ENCODE peak calls at places on chromosomes 7 and 10, in five cellular contexts. L is GM23248, P is hepatocyte, T is PC-3, O is GM23338. J is an unnamed sample.

GRCh38 chr10:20877986-20878979 is 18.8 kb downstream of the NEBL start:
- DNase-seq in T (peak), P (no peak), L (peak), O (no peak), J (no peak)

GRCh38 chr10:101021239-101021638 is 9.7 kb downstream of the PDZD7 start:
- DNase-seq in O (no peak), T (no peak), L (no peak), P (no peak), J (no peak)

GRCh38 chr7:155988421-155988820 is 176.2 kb upstream of the SHH start:
- DNase-seq in O (no peak), P (no peak), L (no peak), T (no peak), J (no peak)

GRCh38 chr10:44960482-44961230 is 1.1 kb downstream of the RASSF4 start:
- DNase-seq in O (no peak), L (no peak), T (no peak), P (no peak), J (no peak)

GRCh38 chr7:155578016-155578415 is 31.7 kb upstream of the CNPY1 start:
- DNase-seq in P (no peak), L (no peak), T (no peak), O (no peak), J (no peak)

GRCh38 chr10:88755753-88756152 is 4.1 kb upstream of the LIPN start:
- DNase-seq in P (no peak), T (no peak), O (no peak), L (no peak), J (no peak)

GRCh38 chr10:103449208-103450144 is 2.7 kb downstream of the CALHM2 start:
- DNase-seq in T (no peak), O (no peak), P (no peak), L (peak), J (no peak)

GRCh38 chr7:95047291-95047690 is 139.9 kb downstream of the PPP1R9A start:
- DNase-seq in P (no peak), O (no peak), T (no peak), L (no peak), J (no peak)

GRCh38 chr10:94279835-94280709 is 82.7 kb downstream of the NOC3L start:
- DNase-seq in O (peak), T (peak), L (peak), P (peak), J (peak)

GRCh38 chr10:50604049-50604640 is 19.6 kb downstream of the SGMS1 start:
- DNase-seq in L (peak), T (peak), O (no peak), P (no peak), J (no peak)

GRCh38 chr10:97508342-97508741 is 9.6 kb downstream of the UBTD1 start:
- DNase-seq in L (peak), T (peak), P (no peak), O (no peak), J (no peak)

GRCh38 chr10:30820282-30820991 is 190.9 kb upstream of the LYZL2 start:
- DNase-seq in O (no peak), L (peak), P (no peak), T (peak), J (no peak)

GRCh38 chr10:22315455-22316285 is 518 bp upstream of the COMMD3 start:
- DNase-seq in T (peak), L (peak), P (no peak), O (peak), J (no peak)

GRCh38 chr7:50393547-50394252 is 56.5 kb downstream of the FIGNL1 start:
- DNase-seq in P (no peak), O (no peak), T (no peak), L (no peak), J (no peak)

GRCh38 chr7:135164357-135165021 is 6.0 kb downstream of the CYREN start:
- DNase-seq in T (no peak), L (peak), P (no peak), O (no peak), J (no peak)

GRCh38 chr10:56142092-56142728 is 218.8 kb downstream of the ZWINT start:
- DNase-seq in P (no peak), T (no peak), O (no peak), L (no peak), J (no peak)

GRCh38 chr7:94687810-94688209 is 31.9 kb upstream of the SGCE start:
- DNase-seq in T (no peak), P (no peak), L (peak), O (no peak), J (no peak)

GRCh38 chr7:92421676-92422435 is 25.4 kb upstream of the GATAD1 start:
- DNase-seq in T (no peak), L (no peak), O (no peak), P (peak), J (no peak)

GRCh38 chr7:149570784-149571183 is 73.2 kb upstream of the ZNF746 start:
- DNase-seq in O (no peak), L (no peak), T (no peak), P (no peak), J (no peak)
- TF ChIP-seq EZH2phosphoT487 in O (no peak), L (no peak), T (no peak), P (no peak), J (no peak)

GRCh38 chr10:115005771-115006170 is 67.8 kb downstream of the TRUB1 start:
- DNase-seq in T (no peak), P (no peak), L (no peak), O (no peak), J (no peak)
- TF ChIP-seq EZH2phosphoT487 in T (no peak), P (no peak), L (no peak), O (no peak), J (no peak)

GRCh38 chr7:158133515-158134271 is 453.9 kb downstream of the PTPRN2 start:
- DNase-seq in T (no peak), L (no peak), P (no peak), O (no peak), J (no peak)
- TF ChIP-seq EZH2phosphoT487 in T (no peak), L (no peak), P (no peak), O (no peak), J (no peak)

GRCh38 chr10:126663880-126664279 is 6.6 kb downstream of the C10orf90 start:
- DNase-seq in O (no peak), P (no peak), L (peak), T (peak), J (no peak)
- TF ChIP-seq EZH2phosphoT487 in O (no peak), P (no peak), L (no peak), T (no peak), J (no peak)

DNA sequence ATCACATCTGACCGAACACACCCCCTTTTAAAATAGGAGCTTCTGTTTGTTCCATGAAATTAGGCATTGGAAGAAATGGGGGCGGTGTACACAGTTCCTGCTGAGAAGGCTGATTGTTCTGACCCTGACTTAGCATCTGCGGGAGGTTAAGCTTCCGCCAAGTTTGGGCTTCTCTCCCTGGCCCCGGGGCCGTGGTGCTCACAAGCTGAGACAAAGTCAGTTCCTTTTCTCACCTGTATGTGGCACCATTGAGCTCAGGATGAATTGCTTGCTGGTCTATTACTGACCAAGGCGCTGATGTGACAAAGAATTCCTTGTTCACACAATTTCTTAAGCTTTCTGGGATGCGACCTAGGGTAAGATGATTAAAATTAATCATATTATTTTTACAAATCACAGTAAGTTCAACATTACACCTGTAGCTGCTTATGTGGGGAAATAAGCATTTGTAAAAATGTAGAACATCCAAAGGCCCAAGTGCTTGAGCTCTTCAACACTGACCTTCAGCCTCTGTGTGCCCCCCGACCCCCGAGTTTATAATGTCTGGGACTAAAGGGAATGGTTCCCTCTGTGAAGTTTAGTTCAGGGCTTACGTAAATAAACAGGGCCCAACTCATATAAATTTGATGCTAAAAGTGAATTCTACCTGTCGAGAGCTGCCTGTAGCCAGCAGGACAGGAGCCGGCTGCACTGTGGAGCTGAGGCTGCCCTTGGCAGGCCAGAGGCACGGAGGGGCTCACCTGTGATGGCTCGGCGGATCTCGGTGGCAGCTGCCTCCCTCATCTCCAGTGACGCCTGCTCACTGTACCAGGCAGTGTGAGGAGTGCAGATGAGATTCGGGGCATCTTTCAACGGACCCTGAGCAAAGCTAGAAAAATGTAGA is 50.8 kb downstream of the ZRANB1 start:
- DNase-seq in T (peak), O (peak), L (peak), P (peak), J (peak)
- TF ChIP-seq EZH2phosphoT487 in T (no peak), O (no peak), L (no peak), P (no peak), J (no peak)

GRCh38 chr10:129742742-129743550 is 221.1 kb downstream of the EBF3 start:
- DNase-seq in O (no peak), L (no peak), P (no peak), T (no peak), J (no peak)
- TF ChIP-seq EZH2phosphoT487 in O (no peak), L (no peak), P (no peak), T (no peak), J (no peak)

DNA sequence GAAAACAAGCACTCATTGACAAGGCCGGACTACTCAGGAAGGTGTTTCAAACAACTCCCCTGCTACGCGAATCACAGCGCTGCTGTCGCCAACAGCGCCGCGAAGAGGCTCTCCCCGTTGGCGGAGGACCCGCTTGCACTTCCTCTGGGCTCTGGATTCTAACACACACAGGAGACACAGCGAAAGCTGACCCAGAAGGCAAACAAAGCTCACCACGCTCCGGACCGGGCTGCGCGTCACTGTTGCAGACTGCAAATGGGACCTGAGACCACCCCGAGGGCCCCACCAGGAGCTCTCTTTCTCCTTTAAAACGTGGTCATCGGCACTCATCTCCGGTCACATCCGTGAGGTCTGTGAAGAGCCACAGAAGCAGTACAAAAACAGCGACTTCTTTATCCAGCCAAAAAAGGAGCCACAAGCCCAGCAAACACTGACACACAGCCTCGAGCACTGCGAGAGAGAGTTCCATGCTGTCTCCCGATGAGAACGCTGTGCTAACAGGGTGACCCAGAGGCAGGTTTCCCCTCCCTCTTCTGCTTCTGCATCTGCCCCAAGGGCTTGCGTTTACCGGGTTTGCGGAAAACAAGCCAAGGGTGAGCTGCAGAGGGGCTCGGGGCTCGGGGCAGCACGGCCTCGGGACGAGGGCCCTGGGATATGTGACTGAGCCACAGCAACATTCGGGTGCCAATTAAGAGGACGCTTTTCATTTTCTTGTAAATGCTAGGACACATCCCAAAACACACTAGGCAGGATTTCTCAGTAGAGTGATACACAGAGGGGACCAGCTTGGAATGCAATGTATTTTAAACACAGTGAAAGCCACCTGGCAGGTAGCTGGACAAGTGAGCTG is 41.3 kb downstream of the AMZ1 start:
- DNase-seq in P (no peak), T (no peak), O (no peak), L (no peak), J (no peak)
- TF ChIP-seq EZH2phosphoT487 in P (no peak), T (no peak), O (no peak), L (no peak), J (no peak)

DNA sequence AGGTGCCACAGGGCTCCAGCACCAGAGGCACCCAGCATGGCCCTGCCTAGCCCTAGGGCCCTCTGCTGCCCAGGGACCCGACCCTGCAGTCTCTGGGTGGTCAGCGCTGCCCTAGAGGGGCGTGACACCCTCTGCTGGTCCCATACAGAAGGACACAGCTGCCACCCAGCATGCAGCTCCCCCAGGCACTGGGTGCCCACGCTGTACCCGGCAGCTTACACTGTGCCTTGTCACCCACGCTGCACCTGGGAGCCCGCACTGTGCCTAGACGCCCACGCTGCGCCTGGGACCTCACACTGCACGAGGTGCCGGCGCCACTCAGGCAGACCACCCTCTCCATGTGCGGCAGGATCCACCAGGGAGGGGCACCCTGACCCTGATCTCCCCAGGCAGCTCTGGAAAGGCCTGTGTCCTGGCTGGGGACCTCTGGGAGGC is 55.2 kb downstream of the PWWP2B start:
- DNase-seq in P (no peak), O (no peak), L (no peak), T (no peak), J (no peak)
- TF ChIP-seq EZH2phosphoT487 in P (no peak), O (no peak), L (no peak), T (no peak), J (no peak)

DNA sequence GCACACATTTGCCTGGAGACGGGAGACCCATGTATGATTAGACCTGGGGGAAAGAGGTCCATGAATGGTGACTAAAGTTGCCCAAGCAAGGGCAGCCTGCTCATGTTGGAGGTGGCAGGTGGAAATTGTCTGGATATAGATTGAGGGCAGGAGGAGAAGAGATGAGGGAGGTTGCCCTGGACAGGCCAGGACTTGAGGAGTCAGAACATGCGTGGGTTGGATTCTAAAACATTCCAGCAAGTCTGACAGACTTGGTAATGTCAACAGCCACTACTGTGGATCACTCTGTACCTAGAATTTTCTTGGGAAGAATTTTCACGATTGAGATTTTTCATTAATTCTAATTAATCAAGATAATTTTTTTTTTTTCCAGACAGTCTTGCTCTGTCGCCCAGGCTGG is 19.1 kb upstream of the SVOPL start:
- DNase-seq in L (peak), P (no peak), O (no peak), T (no peak), J (no peak)
- TF ChIP-seq EZH2phosphoT487 in L (no peak), P (no peak), O (no peak), T (no peak), J (no peak)

DNA sequence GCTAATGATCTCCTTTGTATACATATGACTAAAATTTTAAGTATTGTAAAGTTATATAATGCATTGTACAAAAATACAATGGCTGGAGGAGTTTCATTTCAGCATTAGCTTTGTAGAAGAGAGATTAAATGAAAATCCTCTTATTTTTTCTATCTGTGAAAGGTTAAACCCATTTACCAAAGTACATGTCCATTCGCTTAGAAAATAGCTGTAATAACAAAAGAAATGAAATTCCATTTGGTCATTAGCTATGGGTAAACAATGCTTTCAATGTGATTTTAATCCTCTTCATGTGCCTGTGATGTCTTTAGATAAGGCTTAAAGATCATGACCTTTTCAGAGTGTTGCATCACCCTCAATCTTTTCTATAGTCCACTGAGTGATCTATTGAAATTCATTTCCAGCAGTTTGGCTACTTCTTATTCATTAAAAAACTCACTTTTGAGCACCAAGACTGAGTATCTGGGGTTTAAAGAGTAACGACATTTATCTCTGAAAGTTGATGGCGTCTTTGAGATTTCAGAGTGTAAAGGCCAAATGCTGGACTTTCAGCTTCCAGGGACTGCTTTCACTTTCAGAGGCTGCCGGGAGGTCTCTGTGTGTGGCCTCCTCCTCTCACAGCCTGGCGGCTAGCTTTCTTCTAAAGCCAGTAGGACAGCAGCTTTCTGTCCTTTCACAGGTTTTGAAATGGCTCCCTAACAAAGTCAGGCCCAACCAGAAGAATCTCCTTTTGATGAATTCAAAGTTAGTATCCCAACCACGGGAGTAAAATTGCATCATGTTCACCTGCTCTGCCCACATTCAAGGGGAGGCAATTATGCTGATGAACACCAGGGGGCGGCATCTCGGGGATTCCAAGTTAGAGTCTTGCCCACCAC is 701.4 kb upstream of the COBL start:
- DNase-seq in T (peak), L (no peak), P (peak), O (peak), J (no peak)
- TF ChIP-seq EZH2phosphoT487 in T (no peak), L (no peak), P (no peak), O (no peak), J (no peak)

J was measured in HCT116.